ENCODE peak calls at places on chromosome 18, in four cellular contexts. O, S, Z and Y are unnamed samples.

GRCh38 chr18:57666818-57667497 is 45.3 kb upstream of the NARS1 start:
- DNase-seq in Z (no peak), S (no peak), O (peak), Y (no peak)

GRCh38 chr18:24964213-24964612 is 387.8 kb downstream of the ZNF521 start:
- DNase-seq in S (no peak), O (peak), Z (no peak), Y (no peak)

GRCh38 chr18:987325-988186 is 82.9 kb downstream of the ADCYAP1 start:
- DNase-seq in O (peak), Z (no peak), S (no peak), Y (no peak)

GRCh38 chr18:48946329-48946835 is 4.4 kb downstream of the SMAD7 start:
- DNase-seq in O (no peak), Z (no peak), S (peak), Y (no peak)

GRCh38 chr18:75810481-75810880 is 383.0 kb upstream of the SMIM21 start:
- DNase-seq in Z (no peak), S (no peak), O (no peak), Y (no peak)

GRCh38 chr18:60978338-60978737 is 354.9 kb upstream of the CDH20 start:
- DNase-seq in S (no peak), Z (no peak), O (no peak), Y (no peak)

GRCh38 chr18:494602-494983 is 5.9 kb downstream of the COLEC12 start:
- DNase-seq in O (no peak), S (no peak), Z (no peak), Y (no peak)

GRCh38 chr18:49251451-49251850 is 209.0 kb downstream of the DYM start:
- DNase-seq in S (no peak), Z (no peak), O (no peak), Y (no peak)

GRCh38 chr18:73896685-73897084 is 250.9 kb downstream of the FBXO15 start:
- DNase-seq in S (no peak), O (no peak), Z (no peak), Y (no peak)

GRCh38 chr18:73891572-73892421 is 255.8 kb downstream of the FBXO15 start:
- DNase-seq in S (no peak), O (peak), Z (no peak), Y (no peak)

GRCh38 chr18:25503567-25504081 is 151.7 kb upstream of the ZNF521 start:
- DNase-seq in O (peak), Z (no peak), S (peak), Y (peak)

GRCh38 chr18:61893971-61894750 is 1.4 kb upstream of the RNF152 start:
- DNase-seq in S (peak), Z (no peak), O (peak), Y (peak)

GRCh38 chr18:35436076-35436649 is 59.0 kb upstream of the ZNF396 start:
- DNase-seq in O (no peak), S (no peak), Z (no peak), Y (no peak)

GRCh38 chr18:63762518-63762917 is 12.7 kb upstream of the SERPINB7 start:
- DNase-seq in Z (no peak), S (no peak), O (no peak), Y (no peak)

GRCh38 chr18:63758616-63759015 is 16.6 kb upstream of the SERPINB7 start:
- DNase-seq in O (no peak), S (no peak), Z (no peak), Y (no peak)

GRCh38 chr18:63765837-63766236 is 9.4 kb upstream of the SERPINB7 start:
- DNase-seq in S (no peak), Z (no peak), O (no peak), Y (no peak)

DNA sequence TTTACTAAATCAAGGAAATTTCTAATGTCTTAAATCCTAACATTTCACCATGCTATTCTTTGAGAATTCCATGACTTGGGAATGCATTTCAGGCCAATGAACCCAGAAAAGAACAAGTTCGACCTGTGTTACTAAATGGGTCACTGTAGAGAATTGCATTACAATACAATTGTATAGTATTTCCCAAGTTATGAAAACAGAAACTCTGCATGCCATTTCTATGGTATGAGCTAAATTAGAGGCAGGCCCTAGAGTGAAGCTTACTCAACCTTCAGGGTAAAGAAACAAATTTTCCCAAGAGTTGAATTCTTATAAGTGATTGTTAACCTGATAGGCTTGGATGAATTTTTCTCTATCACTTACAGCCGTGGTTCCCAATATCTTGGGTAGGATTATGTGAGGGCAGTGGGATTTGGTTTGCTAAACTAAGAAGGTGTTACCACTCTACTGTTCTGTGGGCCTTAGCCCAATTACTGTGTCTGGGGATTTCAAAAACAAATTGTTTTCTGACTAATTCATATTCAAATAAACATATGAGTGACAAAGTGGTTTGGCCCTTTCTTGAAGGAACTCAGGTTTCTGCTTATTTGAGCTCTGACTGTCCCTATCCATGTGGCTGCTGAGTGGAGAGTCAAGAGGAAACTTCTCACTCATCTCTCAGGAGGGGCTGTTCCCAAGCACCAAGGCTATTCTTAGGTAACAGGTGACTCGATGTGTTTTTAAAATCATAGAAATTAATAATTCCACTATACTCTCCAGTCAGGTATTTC is 11.2 kb upstream of the SERPINB7 start:
- DNase-seq in Z (no peak), O (no peak), S (no peak), Y (no peak)
- TF ChIP-seq CBX5 in Z (no peak), O (no peak), S (no peak), Y (no peak)

DNA sequence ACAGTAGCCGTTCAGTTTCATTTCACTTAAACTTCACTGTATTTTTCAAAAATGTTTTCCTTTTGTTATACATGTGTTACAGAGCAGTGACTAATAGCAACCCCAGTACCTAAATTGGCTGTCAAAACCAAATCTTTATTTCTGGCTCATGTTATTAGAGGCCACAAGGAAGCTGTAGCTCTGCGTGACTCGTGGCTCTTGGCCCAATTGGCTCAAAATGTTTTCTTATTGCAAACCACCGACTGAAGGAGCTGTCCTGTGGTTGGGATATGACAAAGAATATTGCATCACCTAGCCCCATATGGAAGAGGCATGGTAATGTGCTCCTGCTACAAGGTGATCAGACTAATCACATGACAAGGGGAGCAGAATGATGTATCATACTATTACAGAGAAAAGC is 1058.6 kb downstream of the CBLN2 start:
- DNase-seq in Z (no peak), S (no peak), O (no peak), Y (no peak)
- TF ChIP-seq CBX5 in Z (no peak), S (no peak), O (no peak), Y (no peak)

DNA sequence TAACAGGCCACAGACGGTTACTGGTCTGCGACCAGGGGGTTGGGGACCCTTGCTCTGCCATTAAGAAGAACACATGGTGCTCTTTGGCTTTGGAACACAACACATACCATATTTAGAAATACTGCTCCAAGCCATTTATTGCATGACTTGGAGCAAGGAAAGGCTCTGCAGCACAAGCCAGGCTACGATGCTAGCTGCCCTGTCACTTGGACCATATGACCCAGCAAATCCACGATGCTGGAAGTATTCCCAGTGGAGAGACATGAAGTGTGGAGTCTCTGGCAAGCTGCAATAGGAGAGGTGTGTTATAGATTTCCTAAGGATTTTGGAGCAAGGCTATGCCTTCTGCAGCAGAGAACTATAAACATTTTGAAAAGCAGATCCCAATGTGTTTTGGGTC is 171.2 kb downstream of the HAUS1 start:
- DNase-seq in S (no peak), O (no peak), Z (no peak), Y (no peak)
- TF ChIP-seq CBX5 in S (no peak), O (no peak), Z (no peak), Y (no peak)

DNA sequence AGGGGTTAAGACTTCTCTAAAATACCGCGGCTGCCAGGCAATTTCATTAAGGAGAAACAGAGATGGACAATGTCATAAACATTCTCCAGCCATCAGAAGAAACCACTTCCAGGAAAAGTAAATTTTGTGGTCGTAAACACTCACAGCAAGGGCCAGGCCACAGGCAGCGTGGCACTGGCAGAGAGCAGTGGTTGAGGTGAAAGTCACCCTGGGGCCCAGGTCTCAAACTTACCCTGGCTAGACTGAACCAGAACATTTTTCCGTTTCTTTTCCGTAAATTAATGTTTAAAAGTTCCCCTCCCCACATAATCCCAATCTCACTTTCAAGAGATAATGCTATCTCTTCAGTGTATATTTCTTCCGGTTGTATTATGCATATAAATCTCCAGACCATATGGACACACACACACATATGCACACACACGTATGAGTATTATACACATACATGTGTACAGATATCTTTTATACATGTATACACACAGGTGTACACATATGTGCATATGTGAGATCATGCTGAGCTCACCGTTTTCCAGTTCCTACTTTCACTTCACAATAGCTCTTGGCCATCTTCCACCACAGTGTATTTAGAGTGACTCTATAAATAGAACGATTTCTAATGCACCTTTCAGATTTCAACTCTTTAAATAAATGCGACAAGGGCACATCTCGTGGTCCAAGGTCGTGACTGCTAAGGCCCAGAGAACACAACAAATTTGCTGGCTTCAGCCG is 90.1 kb downstream of the MALT1 start:
- DNase-seq in O (no peak), Z (peak), S (no peak), Y (no peak)
- TF ChIP-seq CBX5 in O (no peak), Z (no peak), S (no peak), Y (no peak)

GRCh38 chr18:3821524-3821923 is 371.6 kb downstream of the TGIF1 start:
- DNase-seq in Z (no peak), O (no peak), S (no peak), Y (no peak)

GRCh38 chr18:3823073-3823472 is 373.1 kb downstream of the TGIF1 start:
- DNase-seq in S (no peak), Z (no peak), O (no peak), Y (no peak)

GRCh38 chr18:3826021-3826420 is 376.0 kb downstream of the TGIF1 start:
- DNase-seq in O (no peak), S (no peak), Z (no peak), Y (no peak)

GRCh38 chr18:3827236-3827635 is 377.3 kb downstream of the TGIF1 start:
- DNase-seq in O (no peak), Z (no peak), S (no peak), Y (no peak)

DNA sequence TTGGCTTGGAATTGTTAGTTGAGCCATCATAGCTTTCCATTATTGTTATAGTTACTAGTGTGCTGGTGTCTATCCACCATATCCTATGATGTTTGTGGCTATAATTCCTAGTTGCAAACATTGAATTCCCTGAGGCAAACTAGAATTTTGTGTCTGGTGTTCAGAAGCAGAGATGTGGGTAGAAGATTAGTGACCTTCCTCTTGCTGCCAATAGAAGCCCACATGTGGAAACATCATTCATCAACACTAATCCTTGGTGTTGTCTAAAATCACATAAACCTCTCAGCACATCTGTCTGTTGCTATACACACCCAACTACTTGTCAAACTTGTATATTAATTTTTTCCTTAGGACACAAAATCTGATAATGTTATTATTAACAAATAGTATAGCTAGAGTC is 374.1 kb downstream of the TGIF1 start:
- DNase-seq in Z (no peak), S (no peak), O (no peak), Y (no peak)
- TF ChIP-seq CBX5 in Z (no peak), S (no peak), O (no peak), Y (no peak)

GRCh38 chr18:79458917-79459803 is 63.4 kb downstream of the NFATC1 start:
- DNase-seq in Z (no peak), S (no peak), O (no peak), Y (no peak)
- TF ChIP-seq CBX5 in Z (no peak), S (no peak), O (no peak), Y (no peak)